ENCODE peak calls at places on chromosomes 1 and 21, in five cellular contexts. V is cardiac septum; A is NCI-H1105 treated with DMSO at 0.1 percent for 48 hours; B is ureter; J is stimulated activated naive CD8-positive, alpha-beta T cell treated with anti-CD3 and anti-CD28 coated beads, Interleukin-15, Interleukin-2, amounts not matched to agents 100 U/mL and 50 U/mL, for 24 hours. M is an unnamed sample.

GRCh38 chr1:14522331-14523241 is 75.9 kb upstream of the KAZN start:
- DNase-seq in V (no peak), A (no peak), B (peak), J (peak), M (no peak)

GRCh38 chr1:199009447-199009846 is 370.6 kb downstream of the PTPRC start:
- DNase-seq in V (no peak), A (no peak), B (no peak), J (no peak), M (no peak)

GRCh38 chr1:33317354-33317753 is 3.5 kb downstream of the A3GALT2 start:
- DNase-seq in V (no peak), A (no peak), B (no peak), J (no peak), M (no peak)

GRCh38 chr1:11101347-11101746 is 1.7 kb upstream of the EXOSC10 start:
- DNase-seq in V (no peak), A (no peak), B (no peak), J (no peak), M (no peak)

GRCh38 chr1:241703001-241703400 is 50.9 kb downstream of the WDR64 start:
- DNase-seq in V (no peak), A (no peak), B (no peak), J (no peak), M (no peak)

GRCh38 chr1:34407140-34407539 is 230.4 kb downstream of the C1orf94 start:
- DNase-seq in V (no peak), A (no peak), B (no peak), J (no peak), M (no peak)

GRCh38 chr1:77465922-77466321 is 184.1 kb downstream of the AK5 start:
- DNase-seq in V (no peak), A (no peak), B (no peak), J (no peak), M (no peak)

GRCh38 chr21:24225432-24225831 is 1381.8 kb downstream of the MRPL39 start:
- DNase-seq in V (no peak), A (no peak), B (no peak), J (no peak), M (no peak)

GRCh38 chr1:60132985-60133673 is 59.6 kb upstream of the C1orf87 start:
- DNase-seq in V (no peak), A (no peak), B (no peak), J (no peak), M (no peak)

GRCh38 chr21:45923146-45923545 is 58.4 kb upstream of the COL6A1 start:
- DNase-seq in V (no peak), A (no peak), B (peak), J (peak), M (no peak)

GRCh38 chr1:184150776-184151531 is 99.4 kb downstream of the TSEN15 start:
- DNase-seq in V (peak), A (no peak), B (no peak), J (no peak), M (no peak)

GRCh38 chr21:15277498-15277897 is 212.7 kb upstream of the NRIP1 start:
- DNase-seq in V (no peak), A (no peak), B (no peak), J (no peak), M (no peak)

GRCh38 chr1:27049607-27050006 is 37.0 kb upstream of the TENT5B start:
- DNase-seq in V (no peak), A (no peak), B (no peak), J (no peak), M (no peak)

GRCh38 chr1:26378088-26378878 is 5.7 kb upstream of the ZNF683 start:
- DNase-seq in V (no peak), A (no peak), B (no peak), J (peak), M (no peak)

GRCh38 chr1:111463029-111463683 is 10.6 kb upstream of the C1orf162 start:
- DNase-seq in V (no peak), A (no peak), B (no peak), J (no peak), M (no peak)

GRCh38 chr1:154788886-154789285 is 81.2 kb downstream of the KCNN3 start:
- DNase-seq in V (no peak), A (no peak), B (no peak), J (no peak), M (no peak)

GRCh38 chr1:197399691-197400521 is 131.9 kb downstream of the CRB1 start:
- DNase-seq in V (no peak), A (peak), B (no peak), J (no peak), M (peak)

GRCh38 chr1:89607156-89607555 is 25.8 kb upstream of the LRRC8C start:
- DNase-seq in V (no peak), A (no peak), B (no peak), J (no peak), M (no peak)

GRCh38 chr1:961132-961652 is 808 bp downstream of the KLHL17 start:
- DNase-seq in V (no peak), A (no peak), B (no peak), J (no peak), M (no peak)

GRCh38 chr1:76240321-76240720 is 165.8 kb downstream of the ST6GALNAC3 start:
- DNase-seq in V (no peak), A (no peak), B (no peak), J (no peak), M (no peak)

GRCh38 chr1:59692591-59692990 is 122.2 kb upstream of the HOOK1 start:
- DNase-seq in V (no peak), A (peak), B (no peak), J (no peak), M (peak)

M was measured in NCI-H2029.